ENCODE peak calls at places on chromosomes 11 and 22, in seven cellular contexts. O is CD4-positive, CD25-positive, alpha-beta regulatory T cell; I is naive thymus-derived CD4-positive, alpha-beta T cell; Y is nucleus accumbens; M is GM12891; D is GM23248; P is pancreas. J is an unnamed sample.

GRCh38 chr11:133990501-133990900 is 33.7 kb upstream of the IGSF9B start:
- DNase-seq in O (no peak), I (no peak), Y (no peak), M (no peak), D (no peak), P (no peak), J (no peak)

GRCh38 chr22:47807506-47807905 is 1045.1 kb downstream of the TBC1D22A start:
- DNase-seq in O (no peak), I (no peak), Y (no peak), M (no peak), D (no peak), P (no peak), J (no peak)

GRCh38 chr11:77151804-77152513 is 23.9 kb downstream of the MYO7A start:
- DNase-seq in O (peak), I (no peak), Y (no peak), M (no peak), D (no peak), P (peak), J (no peak)

GRCh38 chr22:29727248-29727551 is 7.4 kb downstream of the CABP7 start:
- DNase-seq in O (no peak), I (no peak), Y (no peak), M (peak), D (peak), P (no peak), J (peak)

GRCh38 chr22:39535302-39535805 is 2.8 kb upstream of the RPS19BP1 start:
- DNase-seq in O (no peak), I (no peak), Y (no peak), M (no peak), D (no peak), P (no peak), J (no peak)

GRCh38 chr11:115497303-115497702 is 6.9 kb downstream of the CADM1 start:
- DNase-seq in O (no peak), I (no peak), Y (no peak), M (no peak), D (no peak), P (no peak), J (no peak)

GRCh38 chr22:36541831-36542391 is 12.9 kb upstream of the EIF3D start:
- DNase-seq in O (no peak), I (no peak), Y (no peak), M (no peak), D (peak), P (no peak), J (peak)

GRCh38 chr11:60862171-60862570 is 5.2 kb upstream of the ZP1 start:
- DNase-seq in O (no peak), I (no peak), Y (no peak), M (no peak), D (no peak), P (no peak), J (no peak)

GRCh38 chr22:47654922-47655451 is 892.5 kb downstream of the TBC1D22A start:
- DNase-seq in O (no peak), I (no peak), Y (no peak), M (no peak), D (no peak), P (no peak), J (no peak)

GRCh38 chr11:109247071-109247470 is 174.9 kb upstream of the C11orf87 start:
- DNase-seq in O (no peak), I (no peak), Y (no peak), M (no peak), D (peak), P (no peak), J (peak)

GRCh38 chr22:38429460-38430128 is 25.4 kb downstream of the KCNJ4 start:
- DNase-seq in O (no peak), I (no peak), Y (no peak), M (no peak), D (no peak), P (no peak), J (no peak)

GRCh38 chr11:46116007-46116711 is 5.1 kb downstream of the PHF21A start:
- DNase-seq in O (no peak), I (no peak), Y (no peak), M (no peak), D (no peak), P (no peak), J (no peak)

GRCh38 chr11:74749127-74749964 is 697 bp downstream of the RNF169 start:
- DNase-seq in O (peak), I (peak), Y (no peak), M (peak), D (peak), P (peak), J (peak)

GRCh38 chr11:73265278-73265810 is 6.8 kb upstream of the P2RY6 start:
- DNase-seq in O (no peak), I (no peak), Y (no peak), M (no peak), D (no peak), P (peak), J (no peak)

GRCh38 chr11:118222437-118222836 is 2.4 kb downstream of the JAML start:
- DNase-seq in O (no peak), I (no peak), Y (no peak), M (no peak), D (no peak), P (no peak), J (no peak)

GRCh38 chr11:1827095-1827797 is 7.5 kb upstream of the SYT8 start:
- DNase-seq in O (no peak), I (no peak), Y (no peak), M (no peak), D (peak), P (peak), J (peak)

GRCh38 chr22:43216738-43217137 is 29.8 kb upstream of the TTLL12 start:
- DNase-seq in O (no peak), I (no peak), Y (no peak), M (no peak), D (no peak), P (peak), J (no peak)